ENCODE peak calls at places on chromosomes 3 and 15, in four cellular contexts. Y is activated B cell treated with CpG ODN at 0.5 μM for 24 hours, O is HT1080, W is type B pancreatic cell. P is an unnamed sample.

GRCh38 chr3:124131158-124132115 is 139.5 kb upstream of the ROPN1 start:
- DNase-seq in Y (no peak), O (peak), W (no peak), P (no peak)

GRCh38 chr3:134427400-134428111 is 53.3 kb upstream of the AMOTL2 start:
- DNase-seq in Y (no peak), O (peak), W (no peak), P (no peak)

GRCh38 chr3:51830986-51831385 is 30.4 kb upstream of the IQCF2 start:
- DNase-seq in Y (no peak), O (no peak), W (no peak), P (no peak)

GRCh38 chr3:129046732-129047552 is 13.6 kb upstream of the GP9 start:
- DNase-seq in Y (no peak), O (no peak), W (no peak), P (no peak)

GRCh38 chr3:42653560-42654330 is at the start of gene ZBTB47:
- DNase-seq in Y (no peak), O (peak), W (no peak), P (no peak)

GRCh38 chr15:35912196-35912595 is 366.2 kb upstream of the DPH6 start:
- DNase-seq in Y (no peak), O (peak), W (no peak), P (no peak)

GRCh38 chr3:36695769-36696137 is 68.6 kb downstream of the DCLK3 start:
- DNase-seq in Y (no peak), O (peak), W (no peak), P (no peak)

GRCh38 chr15:65926459-65926858 is 57.2 kb downstream of the RAB11A start:
- DNase-seq in Y (no peak), O (no peak), W (no peak), P (no peak)

GRCh38 chr3:72187131-72187530 is 402.2 kb upstream of the PROK2 start:
- DNase-seq in Y (no peak), O (no peak), W (no peak), P (no peak)

GRCh38 chr15:51864408-51865056 is 35.1 kb downstream of the TMOD3 start:
- DNase-seq in Y (no peak), O (peak), W (no peak), P (no peak)

GRCh38 chr3:48215466-48215865 is 7.8 kb upstream of the CAMP start:
- DNase-seq in Y (no peak), O (no peak), W (no peak), P (no peak)

GRCh38 chr3:73365756-73366397 is 258.9 kb downstream of the PDZRN3 start:
- DNase-seq in Y (no peak), O (no peak), W (no peak), P (no peak)

GRCh38 chr15:62066663-62067447 is at the start of gene C2CD4A:
- DNase-seq in Y (peak), O (no peak), W (peak), P (peak)

GRCh38 chr3:134640872-134641470 is 9.9 kb downstream of the KY start:
- DNase-seq in Y (no peak), O (peak), W (no peak), P (no peak)

GRCh38 chr3:152474585-152474984 is 205.9 kb downstream of the MBNL1 start:
- DNase-seq in Y (no peak), O (peak), W (no peak), P (no peak)

GRCh38 chr15:66886686-66887273 is 178.6 kb upstream of the SMAD3 start:
- DNase-seq in Y (no peak), O (no peak), W (peak), P (no peak)

GRCh38 chr15:75508741-75509532 is 57.4 kb upstream of the SIN3A start:
- DNase-seq in Y (no peak), O (peak), W (no peak), P (no peak)

GRCh38 chr3:94928921-94929320 is 866.1 kb downstream of the NSUN3 start:
- DNase-seq in Y (no peak), O (peak), W (no peak), P (no peak)

GRCh38 chr15:73991726-73992593 is at the start of gene STOML1:
- DNase-seq in Y (peak), O (peak), W (peak), P (peak)

GRCh38 chr3:142611206-142611605 is 15.0 kb downstream of the PLS1 start:
- DNase-seq in Y (no peak), O (no peak), W (no peak), P (no peak)

GRCh38 chr15:33476076-33476475 is 165.3 kb downstream of the RYR3 start:
- DNase-seq in Y (no peak), O (no peak), W (no peak), P (no peak)

GRCh38 chr15:96324192-96324895 is 6.2 kb upstream of the NR2F2 start:
- DNase-seq in Y (no peak), O (no peak), W (no peak), P (no peak)

GRCh38 chr3:158768361-158768787 is 33.5 kb upstream of the MFSD1 start:
- DNase-seq in Y (no peak), O (peak), W (no peak), P (no peak)

GRCh38 chr3:4866841-4867240 is 112.4 kb upstream of the BHLHE40 start:
- DNase-seq in Y (no peak), O (no peak), W (no peak), P (no peak)

GRCh38 chr3:72099331-72100061 is 314.5 kb upstream of the PROK2 start:
- DNase-seq in Y (no peak), O (no peak), W (no peak), P (no peak)

GRCh38 chr3:99909714-99910508 is 92.2 kb downstream of the CMSS1 start:
- DNase-seq in Y (no peak), O (no peak), W (no peak), P (no peak)

GRCh38 chr3:11622846-11623550 is 20.7 kb downstream of the VGLL4 start:
- DNase-seq in Y (no peak), O (no peak), W (no peak), P (no peak)

GRCh38 chr3:31250116-31250813 is 282.5 kb upstream of the STT3B start:
- DNase-seq in Y (no peak), O (peak), W (no peak), P (no peak)

GRCh38 chr3:69200384-69201068 is 78.1 kb upstream of the LMOD3 start:
- DNase-seq in Y (no peak), O (peak), W (no peak), P (no peak)

GRCh38 chr3:170566413-170566812 is 19.5 kb downstream of the SLC7A14 start:
- DNase-seq in Y (no peak), O (no peak), W (no peak), P (no peak)

GRCh38 chr3:139328356-139328755 is 15.5 kb upstream of the MRPS22 start:
- DNase-seq in Y (no peak), O (no peak), W (peak), P (no peak)

GRCh38 chr3:62159693-62160092 is 213.7 kb downstream of the FEZF2 start:
- DNase-seq in Y (no peak), O (no peak), W (no peak), P (no peak)

GRCh38 chr3:1007890-1008289 is 84.9 kb upstream of the CNTN6 start:
- DNase-seq in Y (no peak), O (peak), W (no peak), P (no peak)

GRCh38 chr15:68666120-68666811 is 87.5 kb downstream of the CORO2B start:
- DNase-seq in Y (no peak), O (no peak), W (no peak), P (no peak)

GRCh38 chr15:83166218-83166617 is 41.4 kb downstream of the HDGFL3 start:
- DNase-seq in Y (no peak), O (no peak), W (no peak), P (no peak)

GRCh38 chr15:77720617-77721016 is 87.9 kb upstream of the LINGO1 start:
- DNase-seq in Y (no peak), O (no peak), W (no peak), P (no peak)

GRCh38 chr15:100338971-100339444 is 2.8 kb downstream of the ADAMTS17 start:
- DNase-seq in Y (no peak), O (peak), W (no peak), P (no peak)

GRCh38 chr15:31325432-31325975 is 1.1 kb upstream of the KLF13 start:
- DNase-seq in Y (peak), O (peak), W (no peak), P (peak)

GRCh38 chr3:14494279-14494972 is 45.7 kb downstream of the GRIP2 start:
- DNase-seq in Y (no peak), O (no peak), W (no peak), P (no peak)

P was measured in memory B cell.